ENCODE peak calls at places on chromosomes 6 and 20, in four cellular contexts. F is HCT116, O is body of pancreas, G is fibroblast of lung. U is an unnamed sample.

GRCh38 chr6:131387706-131388455 is 185.1 kb upstream of the ARG1 start:
- DNase-seq in F (no peak), O (no peak), G (peak; percentile 23), U (no peak)

GRCh38 chr20:957544-957943 is 41.4 kb upstream of the ANGPT4 start:
- DNase-seq in F (no peak), O (no peak), G (no peak), U (no peak)

GRCh38 chr20:22341508-22341907 is 242.9 kb downstream of the FOXA2 start:
- DNase-seq in F (peak; percentile 23), O (no peak), G (peak; percentile 4), U (no peak)

GRCh38 chr6:3001773-3002293 is 2.1 kb downstream of the NQO2 start:
- DNase-seq in F (peak; percentile 71), O (peak; percentile 22), G (peak; percentile 70), U (no peak)

GRCh38 chr6:170276369-170277057 is 14.4 kb downstream of the DLL1 start:
- DNase-seq in F (no peak), O (peak; percentile 34), G (no peak), U (no peak)

GRCh38 chr6:20056350-20056992 is 155.8 kb downstream of the MBOAT1 start:
- DNase-seq in F (peak; percentile 52), O (peak; percentile 12), G (peak; percentile 41), U (peak; percentile 20)

GRCh38 chr6:134310206-134310605 is 7.7 kb downstream of the SGK1 start:
- DNase-seq in F (no peak), O (no peak), G (peak; percentile 77), U (no peak)

GRCh38 chr6:38499046-38499445 is 140.7 kb downstream of the BTBD9 start:
- DNase-seq in F (no peak), O (no peak), G (no peak), U (no peak)

GRCh38 chr6:43183441-43183840 is 1.4 kb downstream of the CUL9 start:
- DNase-seq in F (no peak), O (no peak), G (no peak), U (no peak)

GRCh38 chr6:130742282-130742681 is 84.9 kb upstream of the SMLR1 start:
- DNase-seq in F (no peak), O (no peak), G (peak; percentile 54), U (no peak)

GRCh38 chr6:108565091-108565766 is 4.5 kb downstream of the FOXO3 start:
- DNase-seq in F (no peak), O (no peak), G (no peak), U (no peak)

GRCh38 chr6:112330071-112330876 is 16.9 kb upstream of the RFPL4B start:
- DNase-seq in F (no peak), O (no peak), G (peak; percentile 60), U (no peak)

GRCh38 chr6:80477591-80478370 is 371.3 kb downstream of the BCKDHB start:
- DNase-seq in F (no peak), O (no peak), G (peak; percentile 64), U (no peak)

GRCh38 chr6:43873806-43874714 is 104.0 kb downstream of the VEGFA start:
- DNase-seq in F (no peak), O (peak; percentile 79), G (no peak), U (no peak)

GRCh38 chr6:33201147-33201545 is 479 bp downstream of the SLC39A7 start:
- DNase-seq in F (no peak), O (peak; percentile 29), G (no peak), U (no peak)

GRCh38 chr6:46736913-46737312 is 1.7 kb upstream of the PLA2G7 start:
- DNase-seq in F (no peak), O (no peak), G (no peak), U (no peak)

GRCh38 chr6:11830520-11830919 is 51.9 kb upstream of the ADTRP start:
- DNase-seq in F (no peak), O (no peak), G (no peak), U (no peak)

GRCh38 chr20:1951436-1952115 is 42.3 kb downstream of the PDYN start:
- DNase-seq in F (no peak), O (no peak), G (no peak), U (no peak)

GRCh38 chr6:76742919-76743318 is 670.5 kb upstream of the IMPG1 start:
- DNase-seq in F (no peak), O (no peak), G (no peak), U (no peak)

GRCh38 chr6:81785340-81785739 is 32.9 kb upstream of the TENT5A start:
- DNase-seq in F (no peak), O (no peak), G (no peak), U (no peak)

GRCh38 chr6:87858440-87858839 is 156.4 kb upstream of the AKIRIN2 start:
- DNase-seq in F (no peak), O (no peak), G (peak; percentile 11), U (no peak)

GRCh38 chr20:8370774-8371173 is 238.7 kb downstream of the PLCB1 start:
- DNase-seq in F (no peak), O (no peak), G (no peak), U (no peak)

GRCh38 chr20:59253325-59253724 is 47.1 kb upstream of the EDN3 start:
- DNase-seq in F (no peak), O (no peak), G (no peak), U (no peak)

DNA sequence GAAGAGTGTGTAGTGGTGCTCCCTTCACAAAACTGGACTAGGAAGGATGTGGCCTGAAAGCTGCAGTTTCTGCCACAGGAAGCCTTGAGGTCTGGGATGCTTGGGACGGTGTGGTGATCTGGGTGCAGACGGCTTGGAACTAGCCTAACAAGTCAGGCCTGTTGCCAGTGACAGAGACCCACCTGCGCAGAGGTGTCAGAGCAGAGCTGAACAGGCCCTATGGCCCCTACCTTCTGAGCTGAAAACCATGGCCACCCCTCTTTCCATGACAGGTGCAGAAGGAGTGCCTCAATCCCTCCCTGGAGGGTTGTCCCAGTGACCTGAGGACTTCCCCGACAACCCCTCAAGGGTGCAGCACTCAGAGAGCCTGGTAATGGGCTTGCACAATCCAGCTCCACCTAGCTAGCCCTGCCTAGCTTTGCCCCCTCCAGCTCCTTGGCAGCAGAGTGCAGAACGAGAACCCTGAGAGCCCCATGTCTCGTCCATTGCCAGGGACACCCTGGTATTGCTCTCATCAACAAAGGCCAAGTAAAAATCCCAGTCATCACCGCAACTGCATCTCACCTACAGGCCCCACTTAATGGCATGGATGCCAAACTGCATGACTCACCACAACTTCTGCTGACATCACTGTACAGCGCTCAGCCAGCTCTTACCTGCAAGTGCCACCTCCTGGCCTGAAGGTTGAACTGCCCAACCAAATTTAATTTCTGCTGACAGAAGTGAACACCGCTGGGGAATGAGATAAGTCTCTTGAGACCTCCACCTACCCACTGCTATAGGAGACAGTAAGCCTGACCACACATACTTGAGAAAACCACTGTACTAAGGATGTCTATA is 563.1 kb downstream of the TFAP2A start:
- DNase-seq in F (peak; percentile 27), O (no peak), G (peak; percentile 19), U (no peak)
- TF ChIP-seq CTCF in F (peak; percentile 28), O (no peak), G (no peak), U (no peak)

DNA sequence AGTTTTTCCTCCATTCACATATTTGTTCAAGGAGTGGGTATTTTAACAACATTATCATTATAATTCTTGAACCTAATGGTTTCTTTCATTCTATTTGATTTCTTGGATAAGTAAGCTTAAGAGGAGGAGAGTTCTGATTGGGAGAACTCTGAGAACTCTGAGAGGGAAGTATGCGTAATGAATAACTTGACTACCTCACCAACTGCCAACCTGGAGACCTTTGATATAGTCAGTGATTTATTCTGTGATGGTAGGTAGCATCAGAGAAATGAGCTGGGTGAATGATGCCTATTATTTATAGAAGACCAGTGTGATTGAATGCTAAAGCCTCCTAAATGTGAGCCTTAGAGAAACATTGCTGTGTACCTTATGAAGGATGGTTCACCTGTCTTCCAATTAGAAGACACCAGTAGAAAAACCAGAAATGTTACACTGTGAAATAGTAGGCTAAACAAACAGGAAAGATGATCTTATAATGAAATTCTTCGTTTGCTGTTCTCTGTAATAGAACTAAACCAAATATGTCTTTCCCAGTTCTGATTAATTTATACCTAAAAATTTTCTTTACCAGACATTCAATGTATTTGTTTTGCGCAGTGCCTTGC is 114.9 kb downstream of the RTN4IP1 start:
- DNase-seq in F (no peak), O (no peak), G (no peak), U (no peak)
- H3K4me3 ChIP-seq in F (no peak overlapping the region), O (no peak overlapping the region), G (peak overlapping the region; percentile 68), U (no peak overlapping the region)

DNA sequence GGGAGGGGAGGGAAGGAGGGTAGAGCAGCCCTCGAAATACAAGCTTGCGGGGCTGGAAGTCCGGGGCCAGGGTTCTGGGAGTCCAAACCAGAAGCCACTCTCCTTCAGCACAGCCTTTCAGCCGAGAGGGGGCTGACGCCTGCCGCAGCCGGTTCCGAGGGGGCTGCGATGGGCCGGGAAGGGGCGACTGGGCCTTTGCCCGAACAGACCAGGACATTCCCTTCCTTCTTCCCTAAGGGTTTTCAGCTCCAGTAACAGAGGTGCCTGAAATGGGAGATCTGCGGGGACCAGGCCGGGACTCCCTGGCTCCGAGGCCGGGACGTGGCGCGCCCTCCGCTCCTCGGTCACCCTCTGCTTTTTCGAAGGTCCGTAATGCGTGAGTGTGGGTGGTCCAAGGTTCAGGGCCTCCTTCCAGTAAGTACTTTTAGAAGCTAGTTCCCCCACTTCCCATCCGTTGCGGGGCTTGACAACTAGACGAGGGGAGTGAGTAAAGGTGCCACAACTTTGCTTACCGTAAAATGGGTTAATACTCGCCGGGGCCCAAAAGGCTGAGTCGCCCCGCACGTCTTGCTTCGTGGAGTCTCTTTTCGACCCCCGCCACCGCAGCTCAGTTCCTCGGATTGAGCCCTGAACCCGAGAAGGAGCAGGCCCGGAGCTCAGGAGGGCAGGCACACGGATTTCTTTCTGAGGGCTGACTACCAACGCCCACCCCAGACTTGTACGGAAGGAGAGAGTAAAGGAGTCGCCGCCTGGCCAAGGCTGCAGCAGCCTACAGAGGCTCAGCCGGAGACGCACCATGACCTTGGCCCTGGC is 2.9 kb upstream of the OLIG3 start:
- DNase-seq in F (no peak), O (no peak), G (no peak), U (no peak)
- H3K27ac ChIP-seq in F (no peak overlapping the region), O (no peak overlapping the region), G (no peak overlapping the region), U (no peak overlapping the region)

DNA sequence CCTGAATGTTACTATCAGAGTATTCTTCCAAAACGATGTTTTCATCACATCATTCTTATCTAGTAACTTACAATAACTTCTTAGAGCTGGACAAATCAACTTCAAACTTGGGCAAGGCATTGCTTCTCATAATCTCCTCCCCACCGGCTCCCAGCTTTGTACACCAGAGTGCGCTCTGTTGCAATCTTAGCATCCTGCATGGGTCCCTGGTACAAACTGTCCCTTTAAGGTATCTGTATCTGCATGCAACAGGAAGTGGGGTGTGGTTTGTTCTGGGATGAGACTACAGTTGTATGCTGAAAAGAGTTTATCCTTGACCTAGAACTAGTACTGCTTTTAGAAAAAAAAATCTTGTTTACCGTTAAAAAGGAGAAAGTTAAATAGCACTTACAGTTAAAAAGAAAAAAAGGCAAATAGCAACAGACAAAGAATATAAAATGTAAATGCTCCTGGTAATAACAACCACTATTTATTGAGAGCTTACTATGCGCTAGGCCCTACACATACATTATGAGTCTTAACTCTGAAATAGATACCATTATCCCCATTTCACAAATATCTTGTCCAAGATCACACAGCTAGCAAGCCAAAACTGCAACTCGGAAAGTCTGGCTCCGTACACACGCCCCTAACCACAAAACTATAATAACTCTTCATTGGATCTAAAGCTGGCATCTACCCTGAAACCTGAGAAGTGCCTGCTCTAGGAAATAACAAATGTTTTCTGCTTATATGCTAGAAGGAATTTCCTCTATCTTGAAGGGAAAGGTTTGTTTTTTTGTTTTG is 9.8 kb upstream of the HECA start:
- DNase-seq in F (peak; percentile 70), O (peak; percentile 64), G (peak; percentile 56), U (no peak)
- TF ChIP-seq CTCF in F (peak; percentile 61), O (peak; percentile 41), G (peak; percentile 48), U (peak; percentile 40)

GRCh38 chr6:152240983-152241766 is 396.0 kb downstream of the SYNE1 start:
- DNase-seq in F (no peak), O (peak; percentile 75), G (no peak), U (no peak)
- H3K4me3 ChIP-seq in F (no peak overlapping the region), O (no peak overlapping the region), G (no peak overlapping the region), U (no peak overlapping the region)

U was measured in AG04450.